ENCODE peak calls at places on chromosomes 16 and 17, in five cellular contexts. B, E, R, O and M are unnamed samples.

GRCh38 chr17:37067555-37068111 is 118.9 kb downstream of the AATF start:
- DNase-seq in B (peak), E (no peak), R (peak), O (no peak), M (no peak)

GRCh38 chr17:17242246-17242645 is 5.3 kb upstream of the FLCN start:
- DNase-seq in B (no peak), E (no peak), R (no peak), O (no peak), M (no peak)

GRCh38 chr16:49890876-49891275 is 35.0 kb upstream of the ZNF423 start:
- DNase-seq in B (no peak), E (no peak), R (no peak), O (no peak), M (peak)

GRCh38 chr17:31512104-31512740 is 120.7 kb downstream of the RAB11FIP4 start:
- DNase-seq in B (no peak), E (no peak), R (no peak), O (no peak), M (no peak)

GRCh38 chr17:64006361-64007088 is 8.4 kb downstream of the PRR29 start:
- DNase-seq in B (no peak), E (peak), R (no peak), O (no peak), M (peak)

GRCh38 chr17:17748179-17748578 is 66.9 kb downstream of the RAI1 start:
- DNase-seq in B (no peak), E (no peak), R (no peak), O (no peak), M (no peak)

GRCh38 chr17:30236807-30237206 is 1.3 kb upstream of the SLC6A4 start:
- DNase-seq in B (peak), E (peak), R (no peak), O (no peak), M (peak)

GRCh38 chr17:77527836-77528505 is 387.2 kb downstream of the SEC14L1 start:
- DNase-seq in B (no peak), E (no peak), R (no peak), O (no peak), M (no peak)

GRCh38 chr17:57363580-57363979 is 107.3 kb downstream of the MSI2 start:
- DNase-seq in B (no peak), E (no peak), R (no peak), O (no peak), M (no peak)

GRCh38 chr17:47643116-47643515 is 6.6 kb upstream of the KPNB1 start:
- DNase-seq in B (peak), E (no peak), R (no peak), O (no peak), M (no peak)